ENCODE peak calls at places on chromosomes 5 and 9, in ten cellular contexts. O is heart right ventricle; T is neural crest cell; S is GM20000; Y is NCI-H1105; V is CD8-positive, alpha-beta T cell; G is GM12864; C is mucosa of gallbladder; X is Calu3; A is DMS153. B is an unnamed sample.

GRCh38 chr5:37272564-37272963 is 23.4 kb upstream of the CPLANE1 start:
- DNase-seq in V (no peak), A (no peak), G (no peak), T (no peak), O (no peak), C (peak), S (no peak), Y (no peak), X (peak), B (peak)

GRCh38 chr9:71128796-71129195 is 7.4 kb upstream of the TRPM3 start:
- DNase-seq in X (no peak), O (no peak), G (no peak), Y (no peak), S (no peak), T (no peak), V (no peak), A (no peak), C (no peak), B (no peak)

GRCh38 chr9:27195191-27195590 is 86.2 kb downstream of the TEK start:
- DNase-seq in A (no peak), O (no peak), V (no peak), S (no peak), C (no peak), Y (no peak), G (no peak), T (no peak), X (no peak), B (no peak)

GRCh38 chr9:95644377-95644776 is 127.6 kb upstream of the PTCH1 start:
- DNase-seq in A (no peak), Y (no peak), X (no peak), C (no peak), S (no peak), V (no peak), O (no peak), G (no peak), T (no peak), B (peak)

GRCh38 chr5:116573279-116573616 is 1.4 kb downstream of the SEMA6A start:
- DNase-seq in C (no peak), A (no peak), Y (peak), T (peak), X (peak), G (no peak), S (peak), O (peak), V (no peak), B (no peak)

GRCh38 chr5:100694100-100694499 is 158.9 kb downstream of the FAM174A start:
- DNase-seq in X (no peak), G (no peak), Y (no peak), C (no peak), S (no peak), T (no peak), O (no peak), A (no peak), V (no peak), B (no peak)

GRCh38 chr9:6938447-6938846 is 180.7 kb downstream of the KDM4C start:
- DNase-seq in O (no peak), Y (no peak), G (no peak), C (peak), X (no peak), V (no peak), T (no peak), S (no peak), A (no peak), B (peak)

GRCh38 chr9:122097679-122098315 is 4.7 kb upstream of the TTLL11 start:
- DNase-seq in C (no peak), T (no peak), X (no peak), O (no peak), V (no peak), G (no peak), Y (no peak), A (no peak), S (no peak), B (no peak)

GRCh38 chr9:129968690-129969485 is 74.1 kb downstream of the FNBP1 start:
- DNase-seq in V (no peak), T (no peak), X (no peak), A (no peak), Y (no peak), S (no peak), G (no peak), O (no peak), C (no peak), B (peak)

GRCh38 chr5:89105171-89105695 is 222.2 kb upstream of the MEF2C start:
- DNase-seq in T (no peak), O (no peak), V (no peak), S (no peak), C (no peak), G (no peak), X (no peak), Y (no peak), A (no peak), B (peak)

GRCh38 chr5:170427672-170428236 is 38.6 kb upstream of the KCNMB1 start:
- DNase-seq in A (no peak), X (no peak), O (peak), V (no peak), T (no peak), C (no peak), S (no peak), G (no peak), Y (peak), B (no peak)

GRCh38 chr5:98698359-98698758 is 75.1 kb upstream of the RGMB start:
- DNase-seq in G (no peak), V (no peak), O (no peak), T (no peak), C (no peak), S (no peak), Y (no peak), A (no peak), X (no peak), B (peak)

GRCh38 chr5:29367176-29367833 is 1826.2 kb upstream of the CDH6 start:
- DNase-seq in C (no peak), A (no peak), S (no peak), G (no peak), T (peak), O (no peak), V (no peak), X (no peak), Y (no peak), B (no peak)

GRCh38 chr9:2583308-2584013 is 38.1 kb upstream of the VLDLR start:
- DNase-seq in S (no peak), T (no peak), V (no peak), X (no peak), Y (no peak), G (no peak), C (no peak), A (no peak), O (peak), B (peak)

GRCh38 chr5:120405923-120406322 is 58.2 kb upstream of the PRR16 start:
- DNase-seq in X (no peak), G (no peak), A (no peak), T (no peak), C (no peak), Y (no peak), V (no peak), S (no peak), O (no peak), B (peak)

GRCh38 chr5:73861313-73861978 is 235.4 kb downstream of the ARHGEF28 start:
- DNase-seq in C (no peak), X (no peak), V (no peak), S (no peak), G (no peak), A (no peak), O (no peak), T (no peak), Y (no peak), B (no peak)

GRCh38 chr5:110916373-110917049 is 155.0 kb upstream of the TSLP start:
- DNase-seq in S (no peak), G (no peak), C (peak), V (no peak), Y (no peak), X (peak), A (no peak), T (no peak), O (no peak), B (peak)

GRCh38 chr9:22165144-22165543 is 156.0 kb upstream of the CDKN2B start:
- DNase-seq in C (no peak), G (no peak), X (no peak), V (no peak), O (no peak), A (peak), S (no peak), Y (no peak), T (no peak), B (no peak)

GRCh38 chr9:127971357-127972315 is 9.2 kb downstream of the EEIG1 start:
- DNase-seq in X (no peak), G (no peak), V (no peak), T (no peak), S (no peak), A (no peak), Y (no peak), C (no peak), O (no peak), B (no peak)

GRCh38 chr5:16600397-16600796 is 16.4 kb downstream of the RETREG1 start:
- DNase-seq in C (peak), S (no peak), T (peak), A (no peak), X (no peak), Y (no peak), O (peak), V (no peak), G (no peak), B (peak)

GRCh38 chr5:159504857-159505304 is 174.6 kb upstream of the IL12B start:
- DNase-seq in S (no peak), A (no peak), Y (no peak), X (peak), O (peak), C (no peak), T (no peak), V (no peak), G (no peak), B (peak)

GRCh38 chr5:136979131-136979530 is 520.0 kb downstream of the SPOCK1 start:
- DNase-seq in A (no peak), Y (no peak), C (no peak), X (no peak), O (no peak), T (no peak), V (no peak), S (no peak), G (no peak), B (no peak)

GRCh38 chr5:149727336-149728035 is 2.6 kb upstream of the PPARGC1B start:
- DNase-seq in C (no peak), O (no peak), V (no peak), A (no peak), G (no peak), T (no peak), Y (no peak), S (no peak), X (no peak), B (no peak)

GRCh38 chr9:25260056-25260455 is 418.2 kb downstream of the TUSC1 start:
- DNase-seq in V (no peak), O (no peak), A (no peak), C (no peak), G (no peak), T (no peak), S (no peak), Y (no peak), X (no peak), B (no peak)

GRCh38 chr9:111599092-111599947 is at the start of gene PTGR1:
- DNase-seq in X (peak), G (no peak), O (peak), V (no peak), A (peak), Y (no peak), C (peak), T (peak), S (peak), B (peak)

GRCh38 chr5:142736247-142736632 is 33.9 kb upstream of the ARHGAP26 start:
- DNase-seq in O (no peak), S (no peak), X (no peak), C (no peak), V (no peak), G (no peak), A (no peak), Y (no peak), T (no peak), B (no peak)

GRCh38 chr5:124162782-124163532 is 583.5 kb downstream of the ZNF608 start:
- DNase-seq in A (peak), X (peak), O (peak), T (peak), S (no peak), G (no peak), V (no peak), Y (no peak), C (no peak), B (no peak)

GRCh38 chr9:111957856-111958631 is 61.4 kb downstream of the UGCG start:
- DNase-seq in O (no peak), Y (no peak), C (no peak), A (no peak), V (peak), S (no peak), G (no peak), T (no peak), X (peak), B (peak)

GRCh38 chr5:132224721-132225120 is 2.9 kb downstream of the P4HA2 start:
- DNase-seq in T (no peak), V (no peak), O (no peak), C (peak), A (no peak), X (no peak), Y (no peak), G (no peak), S (no peak), B (no peak)

GRCh38 chr5:151216781-151217180 is 7.1 kb downstream of the CCDC69 start:
- DNase-seq in A (no peak), Y (no peak), G (no peak), C (no peak), S (no peak), T (no peak), V (no peak), X (no peak), O (no peak), B (no peak)

GRCh38 chr5:12865529-12865928 is 961.3 kb upstream of the CTNND2 start:
- DNase-seq in T (no peak), O (no peak), C (no peak), G (no peak), V (no peak), S (no peak), X (no peak), Y (no peak), A (no peak), B (peak)